ENCODE peak calls at places on chromosomes 5 and 9, in nine cellular contexts. X is aorta, F is MM.1S, M is AG04449, N is SJSA1, J is lung, O is choroid plexus epithelial cell, W is cardiac fibroblast, K is AG04450. R is an unnamed sample.

GRCh38 chr9:17116400-17116837 is 18.4 kb upstream of the CNTLN start:
- DNase-seq in X (no peak), F (peak), M (no peak), N (no peak), J (no peak), O (peak), W (peak), K (no peak), R (peak)

GRCh38 chr5:39755986-39756385 is 331.2 kb upstream of the DAB2 start:
- DNase-seq in X (no peak), F (no peak), M (peak), N (peak), J (no peak), O (peak), W (peak), K (peak), R (peak)

GRCh38 chr5:10663531-10664183 is 97.4 kb downstream of the DAP start:
- DNase-seq in X (no peak), F (no peak), M (no peak), N (peak), J (no peak), O (peak), W (peak), K (no peak), R (peak)

GRCh38 chr9:99433555-99433954 is 211.5 kb downstream of the SEC61B start:
- DNase-seq in X (peak), F (no peak), M (no peak), N (peak), J (peak), O (peak), W (peak), K (no peak), R (peak)

GRCh38 chr5:816176-816575 is 31.6 kb upstream of the ZDHHC11B start:
- DNase-seq in X (no peak), F (no peak), M (no peak), N (peak), J (no peak), O (no peak), W (no peak), K (no peak), R (no peak)

GRCh38 chr5:75482482-75482881 is 28.9 kb downstream of the CERT1 start:
- DNase-seq in X (no peak), F (no peak), M (no peak), N (no peak), J (no peak), O (no peak), W (no peak), K (no peak), R (no peak)

GRCh38 chr5:86766103-86766502 is 148.4 kb downstream of the COX7C start:
- DNase-seq in X (no peak), F (no peak), M (no peak), N (no peak), J (no peak), O (no peak), W (no peak), K (no peak), R (no peak)

GRCh38 chr9:37433754-37434435 is 11.4 kb downstream of the GRHPR start:
- DNase-seq in X (no peak), F (no peak), M (no peak), N (no peak), J (no peak), O (no peak), W (no peak), K (no peak), R (no peak)

GRCh38 chr9:109582386-109582785 is 84.3 kb upstream of the PTPN3 start:
- DNase-seq in X (no peak), F (no peak), M (no peak), N (no peak), J (no peak), O (no peak), W (peak), K (no peak), R (no peak)

GRCh38 chr5:143614831-143615230 is 197.1 kb upstream of the HMHB1 start:
- DNase-seq in X (no peak), F (no peak), M (no peak), N (no peak), J (no peak), O (no peak), W (no peak), K (no peak), R (no peak)

GRCh38 chr5:15008476-15008875 is 136.9 kb upstream of the ANKH start:
- DNase-seq in X (peak), F (no peak), M (peak), N (peak), J (peak), O (peak), W (peak), K (peak), R (peak)

GRCh38 chr9:108443741-108444140 is 412.0 kb downstream of the ACTL7B start:
- DNase-seq in X (no peak), F (no peak), M (peak), N (no peak), J (no peak), O (peak), W (peak), K (peak), R (peak)

GRCh38 chr5:9058161-9058560 is 487.7 kb downstream of the SEMA5A start:
- DNase-seq in X (no peak), F (no peak), M (no peak), N (no peak), J (no peak), O (no peak), W (no peak), K (no peak), R (no peak)

GRCh38 chr5:127705120-127705892 is 2.1 kb downstream of the CCDC192 start:
- DNase-seq in X (no peak), F (no peak), M (no peak), N (no peak), J (no peak), O (peak), W (peak), K (peak), R (peak)

GRCh38 chr5:157976429-157976828 is 117.5 kb upstream of the CLINT1 start:
- DNase-seq in X (no peak), F (no peak), M (no peak), N (no peak), J (no peak), O (no peak), W (no peak), K (no peak), R (peak)

GRCh38 chr5:132425009-132425937 is 55.8 kb downstream of the SLC22A5 start:
- DNase-seq in X (no peak), F (peak), M (peak), N (peak), J (no peak), O (peak), W (peak), K (no peak), R (peak)

GRCh38 chr9:86944974-86945867 is 2.1 kb downstream of the GAS1 start:
- DNase-seq in X (peak), F (no peak), M (no peak), N (no peak), J (peak), O (peak), W (peak), K (no peak), R (peak)

GRCh38 chr5:137831526-137831925 is 36.1 kb upstream of the MYOT start:
- DNase-seq in X (no peak), F (no peak), M (no peak), N (no peak), J (no peak), O (peak), W (peak), K (no peak), R (no peak)

GRCh38 chr5:54944364-54944763 is 41.0 kb downstream of the ESM1 start:
- DNase-seq in X (no peak), F (peak), M (peak), N (no peak), J (no peak), O (peak), W (peak), K (peak), R (peak)

GRCh38 chr9:6552033-6552737 is 93.3 kb downstream of the GLDC start:
- DNase-seq in X (no peak), F (no peak), M (no peak), N (peak), J (no peak), O (peak), W (peak), K (peak), R (peak)

GRCh38 chr9:503331-503730 is 288.7 kb downstream of the DOCK8 start:
- DNase-seq in X (no peak), F (no peak), M (no peak), N (no peak), J (no peak), O (no peak), W (no peak), K (no peak), R (no peak)
- H3K4me3 ChIP-seq in X (peak), F (peak), M (no peak), N (no peak), J (no peak), O (no peak), W (no peak), K (no peak), R (no peak)

GRCh38 chr5:55985181-55985580 is 9.6 kb downstream of the IL6ST start:
- DNase-seq in X (no peak), F (peak), M (no peak), N (no peak), J (no peak), O (no peak), W (no peak), K (no peak), R (no peak)

GRCh38 chr5:55983986-55984385 is 10.8 kb downstream of the IL6ST start:
- DNase-seq in X (no peak), F (no peak), M (no peak), N (no peak), J (no peak), O (no peak), W (no peak), K (no peak), R (no peak)

GRCh38 chr5:55986931-55987330 is 7.8 kb downstream of the IL6ST start:
- DNase-seq in X (no peak), F (peak), M (no peak), N (no peak), J (no peak), O (peak), W (no peak), K (no peak), R (no peak)

GRCh38 chr5:55982957-55983381 is 11.8 kb downstream of the IL6ST start:
- DNase-seq in X (no peak), F (peak), M (no peak), N (no peak), J (no peak), O (peak), W (no peak), K (no peak), R (no peak)
- H3K4me3 ChIP-seq in X (no peak), F (no peak), M (no peak), N (no peak), J (no peak), O (no peak), W (no peak), K (no peak), R (no peak)

DNA sequence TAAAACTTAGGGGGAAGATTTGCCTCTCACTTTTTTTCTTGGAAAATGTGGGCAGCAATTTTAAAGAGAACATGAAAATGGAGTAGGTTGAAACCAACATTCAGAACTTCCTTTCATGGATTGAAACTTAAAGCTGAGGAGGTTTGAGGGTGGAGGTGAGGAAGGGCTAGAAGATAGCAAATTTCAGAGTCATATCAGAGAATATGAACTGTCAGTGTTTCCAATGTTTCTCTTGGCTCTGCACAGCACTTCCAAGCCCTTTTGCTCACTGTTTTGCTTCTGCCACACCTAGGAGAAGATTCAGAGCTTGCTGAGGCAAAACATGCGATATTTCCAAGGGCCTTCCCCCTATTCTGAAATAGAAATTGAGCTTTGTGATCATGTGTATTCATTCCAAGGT is 281.0 kb downstream of the AOPEP start:
- DNase-seq in X (no peak), F (no peak), M (no peak), N (no peak), J (no peak), O (peak), W (peak), K (no peak), R (peak)
- H3K4me3 ChIP-seq in X (peak), F (no peak), M (peak), N (peak), J (no peak), O (no peak), W (peak), K (peak), R (peak)

DNA sequence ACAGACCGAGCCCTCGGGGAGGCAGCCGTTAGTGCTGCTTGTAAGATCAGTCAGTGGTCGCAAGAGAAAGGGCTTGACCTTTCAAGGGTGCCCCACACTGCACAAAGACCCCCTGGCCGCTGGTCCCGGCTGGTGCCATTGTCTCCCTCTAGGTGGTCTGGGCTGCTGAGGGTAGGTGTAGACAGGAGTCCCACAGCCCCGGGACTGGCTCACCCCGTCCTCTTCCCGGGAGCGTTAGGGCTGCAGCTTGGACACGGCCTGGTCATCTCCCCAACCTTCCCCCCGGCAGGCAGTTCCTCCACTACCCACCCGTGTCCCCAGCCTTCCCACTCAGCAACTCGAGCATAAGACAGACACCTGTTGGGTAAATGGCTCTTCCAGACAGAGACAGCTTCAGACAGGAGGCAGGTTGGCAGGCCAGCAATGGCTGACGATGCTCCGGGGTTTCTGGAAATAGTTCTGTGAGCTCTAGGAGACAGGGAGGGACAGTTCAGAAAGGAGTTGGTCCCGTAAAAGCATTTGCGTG is 15.3 kb upstream of the TMEM250 start:
- DNase-seq in X (no peak), F (no peak), M (no peak), N (no peak), J (no peak), O (no peak), W (no peak), K (no peak), R (no peak)
- H3K4me3 ChIP-seq in X (no peak), F (no peak), M (peak), N (no peak), J (no peak), O (no peak), W (peak), K (no peak), R (no peak)

GRCh38 chr5:4038994-4039393 is 443.4 kb downstream of the IRX1 start:
- DNase-seq in X (no peak), F (no peak), M (no peak), N (no peak), J (no peak), O (no peak), W (no peak), K (no peak), R (no peak)

GRCh38 chr5:4043135-4043534 is 447.5 kb downstream of the IRX1 start:
- DNase-seq in X (no peak), F (no peak), M (no peak), N (no peak), J (no peak), O (no peak), W (no peak), K (no peak), R (no peak)

GRCh38 chr5:4036861-4037260 is 441.2 kb downstream of the IRX1 start:
- DNase-seq in X (no peak), F (no peak), M (no peak), N (no peak), J (no peak), O (no peak), W (no peak), K (no peak), R (no peak)

GRCh38 chr5:4044881-4045280 is 449.2 kb downstream of the IRX1 start:
- DNase-seq in X (no peak), F (no peak), M (no peak), N (no peak), J (no peak), O (no peak), W (no peak), K (no peak), R (no peak)

GRCh38 chr5:4042311-4042710 is 446.7 kb downstream of the IRX1 start:
- DNase-seq in X (no peak), F (no peak), M (no peak), N (no peak), J (no peak), O (no peak), W (no peak), K (no peak), R (no peak)
- H3K4me3 ChIP-seq in X (no peak), F (no peak), M (no peak), N (no peak), J (no peak), O (no peak), W (no peak), K (no peak), R (no peak)

DNA sequence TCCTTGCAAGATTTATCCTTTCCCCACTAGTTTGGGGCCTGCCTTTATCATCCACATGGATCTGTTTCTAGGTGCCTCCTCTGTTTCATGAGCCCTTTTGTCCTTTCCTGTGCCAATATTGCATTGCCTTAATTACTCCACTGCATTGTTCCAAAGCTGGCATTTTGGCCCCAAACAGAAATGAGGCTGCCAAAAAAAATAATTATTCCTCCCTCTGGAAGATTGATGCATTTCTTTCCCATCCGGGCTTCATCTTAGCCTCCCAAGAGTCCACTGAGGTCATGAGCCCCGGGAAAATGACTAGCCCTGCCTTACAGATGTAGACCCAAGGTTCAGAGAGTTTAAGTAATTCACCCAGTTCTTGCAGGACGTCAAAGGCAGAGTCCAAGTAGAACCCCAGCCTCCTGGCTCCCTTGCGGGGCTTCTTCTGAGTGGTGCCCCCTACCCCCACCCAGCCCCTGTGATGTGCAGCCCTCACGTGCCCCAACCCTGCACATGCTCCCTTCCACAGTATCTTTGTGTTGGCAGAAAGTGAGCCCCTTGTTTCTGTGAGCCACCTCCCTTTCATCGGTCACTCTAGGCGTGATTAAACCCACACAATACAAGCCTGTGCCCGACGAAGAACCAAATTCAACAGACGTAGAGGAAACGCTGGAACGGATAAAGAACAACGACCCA is 62.1 kb downstream of the TMOD1 start:
- DNase-seq in X (no peak), F (no peak), M (no peak), N (no peak), J (no peak), O (no peak), W (peak), K (no peak), R (no peak)
- H3K4me3 ChIP-seq in X (no peak), F (no peak), M (no peak), N (no peak), J (no peak), O (no peak), W (no peak), K (no peak), R (peak)

GRCh38 chr5:170745481-170746061 is 38.0 kb upstream of the GABRP start:
- DNase-seq in X (no peak), F (peak), M (no peak), N (peak), J (no peak), O (peak), W (peak), K (no peak), R (peak)

GRCh38 chr5:170747851-170748250 is 35.7 kb upstream of the GABRP start:
- DNase-seq in X (no peak), F (no peak), M (no peak), N (peak), J (no peak), O (peak), W (peak), K (no peak), R (peak)

GRCh38 chr5:170747357-170747756 is 36.2 kb upstream of the GABRP start:
- DNase-seq in X (no peak), F (no peak), M (no peak), N (peak), J (no peak), O (no peak), W (no peak), K (no peak), R (no peak)

GRCh38 chr5:170746952-170747340 is 36.6 kb upstream of the GABRP start:
- DNase-seq in X (no peak), F (no peak), M (no peak), N (peak), J (no peak), O (no peak), W (no peak), K (no peak), R (no peak)

DNA sequence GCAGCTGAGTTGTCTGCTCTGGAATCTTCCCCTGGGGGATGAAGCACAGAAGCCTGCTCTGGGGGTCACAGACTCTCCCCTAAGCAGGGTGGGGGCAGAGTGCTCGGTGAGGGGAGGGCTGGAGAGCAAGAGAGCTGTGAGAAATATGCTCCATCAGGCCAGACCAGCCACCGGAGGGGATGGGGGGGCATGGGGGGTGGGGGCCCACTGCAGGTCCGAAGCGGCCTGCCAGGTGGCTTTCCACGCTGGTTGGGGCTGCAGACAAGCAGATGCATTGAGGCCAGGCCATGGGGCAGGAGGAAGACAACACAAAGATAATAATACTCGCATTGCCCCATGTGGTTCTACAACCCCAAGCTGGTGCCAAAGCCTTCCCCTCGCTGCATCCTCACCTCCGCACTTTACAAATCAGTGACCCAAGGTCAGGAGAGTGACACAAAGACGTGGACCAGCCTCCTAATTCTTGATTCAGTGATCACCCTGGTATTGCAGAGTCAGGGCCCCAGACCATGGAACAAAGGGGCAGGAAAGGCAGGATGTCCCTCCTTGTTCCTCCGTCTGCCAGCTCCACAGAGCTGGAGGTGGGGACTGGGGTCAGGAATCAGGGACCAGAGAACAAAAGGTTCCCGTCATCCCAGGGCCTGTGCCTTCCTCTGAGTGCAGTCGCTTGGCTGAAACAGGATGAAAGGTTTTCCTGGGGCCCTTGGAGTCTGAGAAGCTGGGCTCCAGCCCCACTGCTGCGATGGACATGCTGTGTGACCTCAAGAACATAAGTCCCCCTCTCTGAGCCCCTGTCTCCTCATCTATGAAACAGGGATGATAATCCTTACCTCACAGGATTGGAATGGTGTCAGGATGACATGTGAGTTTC is 37.2 kb upstream of the GABRP start:
- DNase-seq in X (no peak), F (peak), M (no peak), N (peak), J (no peak), O (no peak), W (no peak), K (no peak), R (no peak)
- H3K4me3 ChIP-seq in X (no peak), F (peak), M (no peak), N (no peak), J (no peak), O (no peak), W (no peak), K (no peak), R (no peak)

DNA sequence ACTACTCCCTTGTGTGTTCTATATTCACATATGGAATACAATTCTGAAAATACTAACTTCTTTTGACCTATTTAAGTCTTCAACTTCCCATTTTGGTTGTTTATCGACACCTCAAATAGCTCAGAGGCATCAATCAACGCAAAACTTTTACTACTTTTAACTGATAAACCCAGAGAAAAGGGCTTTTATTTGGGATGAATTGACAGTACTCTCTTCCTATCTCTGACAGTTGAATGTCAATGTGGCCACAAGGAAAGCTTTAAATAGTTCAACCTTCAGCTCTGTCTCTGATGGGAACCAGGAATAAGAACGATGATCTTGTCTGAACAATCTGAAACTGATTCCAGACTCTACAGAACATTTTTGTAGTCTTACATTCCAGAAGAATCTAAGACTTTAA is 53.9 kb upstream of the MAP3K1 start:
- DNase-seq in X (no peak), F (no peak), M (no peak), N (no peak), J (no peak), O (no peak), W (no peak), K (no peak), R (no peak)
- H3K4me3 ChIP-seq in X (no peak), F (no peak), M (no peak), N (no peak), J (no peak), O (no peak), W (no peak), K (no peak), R (no peak)

GRCh38 chr9:127698985-127699670 is 7.7 kb upstream of the CFAP157 start:
- DNase-seq in X (peak), F (no peak), M (peak), N (no peak), J (peak), O (peak), W (peak), K (peak), R (peak)
- H3K4me3 ChIP-seq in X (no peak), F (no peak), M (peak), N (no peak), J (no peak), O (peak), W (peak), K (peak), R (peak)